ENCODE peak calls at places on chromosome 10, in six cellular contexts. Y is gastrocnemius medialis, U is fibroblast of pulmonary artery, V is astrocyte, H is psoas muscle, J is right atrium auricular region. G is an unnamed sample.

GRCh38 chr10:126921162-126921561 is 15.9 kb downstream of the DOCK1 start:
- DNase-seq in J (no peak), H (no peak), V (no peak), U (no peak), Y (no peak), G (no peak)

GRCh38 chr10:130362308-130362761 is 226.1 kb downstream of the GLRX3 start:
- DNase-seq in U (no peak), V (no peak), J (no peak), Y (no peak), H (no peak), G (no peak)

GRCh38 chr10:73405556-73405955 is 8.3 kb downstream of the ANXA7 start:
- DNase-seq in J (no peak), Y (no peak), U (no peak), V (no peak), H (no peak), G (no peak)

GRCh38 chr10:6269953-6270867 is 67.5 kb downstream of the PFKFB3 start:
- DNase-seq in H (no peak), J (no peak), Y (no peak), V (no peak), U (no peak), G (no peak)

GRCh38 chr10:60732240-60733188 is 45.8 kb upstream of the CDK1 start:
- DNase-seq in V (no peak), U (no peak), J (no peak), Y (no peak), H (peak), G (no peak)

GRCh38 chr10:110533149-110533548 is 34.3 kb upstream of the SMC3 start:
- DNase-seq in V (no peak), Y (no peak), U (peak), J (no peak), H (no peak), G (no peak)

GRCh38 chr10:113846036-113846435 is 7.8 kb downstream of the DCLRE1A start:
- DNase-seq in V (no peak), H (no peak), U (no peak), Y (no peak), J (no peak), G (no peak)

GRCh38 chr10:36538945-36539586 is 586.3 kb upstream of the ANKRD30A start:
- DNase-seq in U (peak), Y (no peak), J (no peak), H (no peak), V (peak), G (no peak)

GRCh38 chr10:33238643-33239042 is 95.8 kb downstream of the NRP1 start:
- DNase-seq in H (no peak), V (peak), Y (no peak), U (peak), J (no peak), G (no peak)

GRCh38 chr10:106078796-106079576 is 1085.5 kb downstream of the SORCS1 start:
- DNase-seq in U (peak), Y (no peak), J (no peak), V (peak), H (no peak), G (peak)

GRCh38 chr10:133339708-133340380 is 3.1 kb upstream of the CALY start:
- DNase-seq in V (no peak), H (peak), J (no peak), U (no peak), Y (no peak), G (no peak)

DNA sequence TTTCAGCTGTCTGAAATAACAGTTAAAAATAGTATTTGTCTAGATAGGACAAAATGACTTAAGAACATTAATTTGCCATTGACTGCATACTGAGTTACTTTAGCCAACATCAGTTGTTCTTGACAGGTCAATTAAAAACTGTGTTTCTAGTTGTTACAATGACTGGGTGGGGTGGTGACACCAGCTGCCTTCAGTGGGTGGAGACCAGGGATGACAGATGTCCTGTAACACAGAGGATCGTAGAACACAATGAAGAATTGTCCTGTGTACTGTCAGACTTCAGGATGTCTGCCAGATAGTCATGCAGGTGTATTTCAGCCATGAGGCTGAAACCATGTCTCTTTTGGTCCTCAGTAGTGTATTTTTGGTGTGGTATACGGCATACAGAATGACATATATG is 24.4 kb downstream of the TRUB1 start:
- DNase-seq in H (no peak), V (no peak), U (no peak), J (no peak), Y (no peak), G (no peak)
- TF ChIP-seq CTCF in H (no peak), V (no peak), U (no peak), J (no peak), Y (no peak), G (no peak)

GRCh38 chr10:124414077-124414476 is 4.6 kb downstream of the OAT start:
- DNase-seq in V (peak), U (peak), Y (no peak), H (no peak), J (no peak), G (peak)

GRCh38 chr10:124418726-124419501 is at the start of gene OAT:
- DNase-seq in H (peak), Y (peak), J (peak), V (peak), U (peak), G (peak)

GRCh38 chr10:124415210-124415609 is 3.5 kb downstream of the OAT start:
- DNase-seq in V (no peak), H (no peak), Y (no peak), U (no peak), J (no peak), G (no peak)

GRCh38 chr10:124417846-124418725 is 637 bp downstream of the OAT start:
- DNase-seq in H (peak), U (peak), J (peak), V (peak), Y (peak), G (peak)

GRCh38 chr10:124416733-124417132 is 2.0 kb downstream of the OAT start:
- DNase-seq in J (no peak), V (peak), Y (no peak), U (peak), H (no peak), G (no peak)
- H3K4me3 ChIP-seq in J (no peak), V (no peak), Y (no peak), U (no peak), H (peak), G (no peak)

GRCh38 chr10:22573820-22574569 is 140.4 kb downstream of the PIP4K2A start:
- DNase-seq in V (no peak), J (no peak), U (peak), Y (no peak), H (no peak), G (no peak)
- TF ChIP-seq CTCF in V (peak), J (peak), U (peak), Y (peak), H (no peak), G (peak)

DNA sequence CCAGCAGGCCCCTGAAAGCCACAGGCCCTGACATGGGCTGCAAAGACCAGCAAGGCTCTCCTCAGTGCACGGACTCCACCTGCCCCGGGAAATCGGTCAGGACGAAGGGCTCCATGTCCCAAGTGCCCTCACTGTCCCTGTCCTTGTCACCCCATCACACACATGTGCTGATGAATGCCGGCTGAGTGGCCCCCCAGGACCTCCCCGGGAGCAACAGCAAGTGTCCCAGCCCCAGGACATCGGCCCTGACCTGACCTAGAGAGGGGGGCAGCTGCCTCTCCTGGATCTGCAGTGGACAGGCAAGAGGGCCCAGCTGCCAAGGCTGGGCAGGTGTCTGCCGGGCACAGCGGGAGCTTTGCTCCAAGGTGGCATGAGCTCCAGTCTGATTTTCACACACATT is 49.8 kb downstream of the STK32C start:
- DNase-seq in U (no peak), J (no peak), V (no peak), H (no peak), Y (no peak), G (no peak)
- H3K4me3 ChIP-seq in U (no peak), J (no peak), V (no peak), H (no peak), Y (no peak), G (no peak)

GRCh38 chr10:72335394-72336258 is 19.1 kb downstream of the DNAJB12 start:
- DNase-seq in J (peak), U (peak), H (peak), Y (peak), V (no peak), G (peak)
- TF ChIP-seq CTCF in J (peak), U (no peak), H (no peak), Y (peak), V (no peak), G (peak)

GRCh38 chr10:50416885-50417284 is 165.6 kb upstream of the ASAH2 start:
- DNase-seq in U (no peak), Y (no peak), H (no peak), V (no peak), J (no peak), G (no peak)

GRCh38 chr10:50417906-50418697 is 166.8 kb upstream of the ASAH2 start:
- DNase-seq in Y (peak), V (peak), J (peak), H (peak), U (peak), G (no peak)

GRCh38 chr10:50416181-50416824 is 165.0 kb upstream of the ASAH2 start:
- DNase-seq in U (peak), Y (no peak), V (no peak), J (no peak), H (no peak), G (no peak)

GRCh38 chr10:50419091-50419490 is 167.8 kb upstream of the ASAH2 start:
- DNase-seq in V (no peak), H (no peak), Y (no peak), J (no peak), U (no peak), G (no peak)

DNA sequence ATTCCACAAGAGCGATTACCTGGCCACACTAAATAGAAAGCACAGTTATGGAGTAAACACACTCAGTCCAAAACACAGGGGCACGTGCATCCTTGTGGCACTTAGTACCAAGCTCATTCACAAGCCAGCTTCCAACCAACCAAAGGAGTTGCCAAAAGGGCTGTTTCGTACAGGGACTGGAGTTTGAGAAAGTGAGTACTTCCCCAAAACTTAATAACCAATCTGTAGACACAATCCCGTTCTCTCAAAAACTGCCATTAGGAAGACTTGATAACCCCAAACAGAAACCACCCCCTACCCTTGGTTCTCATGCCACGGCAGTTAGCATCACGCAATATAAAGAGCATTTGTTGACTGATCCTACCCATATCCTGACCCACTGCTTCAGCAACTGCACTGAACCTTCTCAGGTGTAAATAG is 166.2 kb upstream of the ASAH2 start:
- DNase-seq in U (peak), H (no peak), Y (no peak), V (no peak), J (no peak), G (no peak)
- H3K4me3 ChIP-seq in U (peak), H (peak), Y (peak), V (peak), J (peak), G (peak)

GRCh38 chr10:125747417-125747816 is 27.9 kb downstream of the EDRF1 start:
- DNase-seq in H (no peak), Y (no peak), V (no peak), J (no peak), U (no peak), G (no peak)

GRCh38 chr10:125739994-125740679 is 20.6 kb downstream of the EDRF1 start:
- DNase-seq in Y (no peak), H (no peak), J (no peak), V (no peak), U (no peak), G (no peak)

DNA sequence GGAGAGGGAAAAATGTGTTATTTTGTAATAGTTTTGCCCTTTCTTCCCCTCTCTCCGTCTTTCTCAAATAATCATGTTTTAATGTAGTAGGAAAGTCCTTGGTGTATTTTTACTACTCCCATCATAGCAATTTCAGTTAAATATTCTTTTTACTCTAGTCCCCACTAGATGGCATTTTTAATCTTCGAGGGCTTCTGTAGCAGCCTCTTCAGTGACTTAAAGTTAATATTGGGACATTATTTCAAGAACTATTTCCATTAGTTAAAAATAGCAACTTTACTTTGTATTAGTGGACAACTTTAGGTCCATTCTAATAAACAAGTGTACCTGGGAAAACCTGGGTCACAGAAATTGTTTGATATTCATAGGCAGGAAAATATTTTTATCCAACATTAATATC is 23.0 kb downstream of the EDRF1 start:
- DNase-seq in Y (no peak), H (no peak), J (no peak), U (peak), V (no peak), G (no peak)
- TF ChIP-seq CTCF in Y (no peak), H (no peak), J (no peak), U (peak), V (peak), G (peak)

G was measured in retinal pigment epithelial cell.